ENCODE peak calls at places on chromosomes 6 and 20, in eight cellular contexts. W is pancreas; T is prostate gland; X is fibroblast of lung; B is adrenal gland; Y is CD8-positive, alpha-beta T cell; E is GM23248; D is uterus. S is an unnamed sample.

GRCh38 chr6:501891-502601 is 110.5 kb downstream of the IRF4 start:
- DNase-seq in W (no peak), T (no peak), X (peak; percentile 15), B (no peak), Y (peak; percentile 41), E (no peak), D (no peak), S (no peak)

GRCh38 chr20:8764289-8764962 is 304.5 kb upstream of the PLCB4 start:
- DNase-seq in W (no peak), T (peak; percentile 55), X (peak; percentile 19), B (no peak), Y (no peak), E (peak; percentile 30), D (no peak), S (no peak)

GRCh38 chr20:9301129-9302072 is 213.0 kb upstream of the LAMP5 start:
- DNase-seq in W (no peak), T (peak; percentile 77), X (peak; percentile 90), B (no peak), Y (no peak), E (peak; percentile 50), D (no peak), S (no peak)

GRCh38 chr6:134447423-134447822 is 129.5 kb upstream of the SGK1 start:
- DNase-seq in W (no peak), T (peak; percentile 69), X (peak; percentile 77), B (no peak), Y (no peak), E (peak; percentile 57), D (no peak), S (no peak)

GRCh38 chr6:77462359-77463307 is 658 bp downstream of the HTR1B start:
- DNase-seq in W (no peak), T (no peak), X (no peak), B (no peak), Y (no peak), E (no peak), D (no peak), S (peak; percentile 87)

GRCh38 chr20:63253438-63254236 is 626 bp downstream of the NKAIN4 start:
- DNase-seq in W (no peak), T (no peak), X (no peak), B (no peak), Y (no peak), E (peak; percentile 36), D (no peak), S (peak; percentile 79)

GRCh38 chr6:26122402-26122792 is 35.2 kb downstream of the HFE start:
- DNase-seq in W (no peak), T (peak; percentile 38), X (no peak), B (no peak), Y (no peak), E (peak; percentile 46), D (no peak), S (peak; percentile 79)

GRCh38 chr20:57545927-57546662 is 14.8 kb upstream of the PCK1 start:
- DNase-seq in W (no peak), T (no peak), X (no peak), B (no peak), Y (no peak), E (no peak), D (no peak), S (peak; percentile 49)

GRCh38 chr6:48560408-48560807 is 449.4 kb upstream of the PTCHD4 start:
- DNase-seq in W (no peak), T (no peak), X (peak; percentile 36), B (no peak), Y (no peak), E (peak; percentile 10), D (no peak), S (no peak)

GRCh38 chr6:71733970-71734899 is 152.1 kb upstream of the RIMS1 start:
- DNase-seq in W (no peak), T (no peak), X (peak; percentile 4), B (no peak), Y (no peak), E (peak; percentile 36), D (no peak), S (no peak)

GRCh38 chr6:131946992-131947955 is 3.9 kb downstream of the CCN2 start:
- DNase-seq in W (no peak), T (no peak), X (peak; percentile 78), B (no peak), Y (no peak), E (peak; percentile 76), D (no peak), S (no peak)

GRCh38 chr6:142929751-142930358 is 15.1 kb downstream of the HIVEP2 start:
- DNase-seq in W (no peak), T (no peak), X (no peak), B (no peak), Y (no peak), E (peak; percentile 75), D (no peak), S (no peak)

GRCh38 chr6:90088009-90088408 is 193.7 kb downstream of the GJA10 start:
- DNase-seq in W (no peak), T (no peak), X (peak; percentile 91), B (no peak), Y (no peak), E (peak; percentile 78), D (no peak), S (no peak)

GRCh38 chr20:37365760-37366638 is 20.1 kb downstream of the SRC start:
- DNase-seq in W (no peak), T (no peak), X (no peak), B (peak; percentile 8), Y (no peak), E (no peak), D (no peak), S (no peak)

GRCh38 chr20:57370316-57370715 is 19.3 kb downstream of the RAE1 start:
- DNase-seq in W (no peak), T (no peak), X (no peak), B (no peak), Y (no peak), E (no peak), D (no peak), S (no peak)

GRCh38 chr6:29739136-29739881 is 16.1 kb downstream of the HLA-F start:
- DNase-seq in W (no peak), T (no peak), X (peak; percentile 12), B (peak; percentile 37), Y (no peak), E (no peak), D (no peak), S (no peak)

GRCh38 chr6:30682181-30683117 is 4.0 kb downstream of the PPP1R18 start:
- DNase-seq in W (peak; percentile 45), T (no peak), X (peak; percentile 94), B (peak; percentile 89), Y (peak; percentile 91), E (peak; percentile 93), D (peak; percentile 79), S (peak; percentile 71)

GRCh38 chr6:54072708-54073313 is 38.4 kb upstream of the MLIP start:
- DNase-seq in W (no peak), T (no peak), X (no peak), B (no peak), Y (no peak), E (no peak), D (no peak), S (peak; percentile 54)

GRCh38 chr6:41371992-41372525 is 36.7 kb downstream of the NCR2 start:
- DNase-seq in W (no peak), T (no peak), X (peak; percentile 15), B (peak; percentile 49), Y (no peak), E (peak; percentile 44), D (peak; percentile 27), S (peak; percentile 78)

GRCh38 chr20:50735813-50736212 is 4.4 kb downstream of the PARD6B start:
- DNase-seq in W (no peak), T (no peak), X (no peak), B (no peak), Y (no peak), E (peak; percentile 19), D (no peak), S (no peak)

GRCh38 chr20:17963114-17963897 is 5.3 kb downstream of the SNX5 start:
- DNase-seq in W (no peak), T (no peak), X (no peak), B (no peak), Y (no peak), E (no peak), D (no peak), S (no peak)

GRCh38 chr20:17964632-17965031 is 4.0 kb downstream of the SNX5 start:
- DNase-seq in W (no peak), T (no peak), X (no peak), B (no peak), Y (no peak), E (no peak), D (no peak), S (no peak)

GRCh38 chr20:17964073-17964472 is 4.5 kb downstream of the SNX5 start:
- DNase-seq in W (no peak), T (no peak), X (no peak), B (no peak), Y (no peak), E (no peak), D (no peak), S (no peak)

GRCh38 chr20:17966432-17967312 is 1.9 kb downstream of the SNX5 start:
- DNase-seq in W (no peak), T (no peak), X (peak; percentile 63), B (no peak), Y (no peak), E (peak; percentile 74), D (no peak), S (no peak)

GRCh38 chr20:17965042-17965697 is 3.4 kb downstream of the SNX5 start:
- DNase-seq in W (no peak), T (no peak), X (peak; percentile 35), B (no peak), Y (no peak), E (no peak), D (no peak), S (no peak)
- H3K36me3 ChIP-seq in W (no peaks in the 10 kb centered on the region), T (no peaks in the 10 kb centered on the region), X (no peaks in the 10 kb centered on the region), B (no peaks in the 10 kb centered on the region), Y (no peaks in the 10 kb centered on the region), E (no peaks in the 10 kb centered on the region), D (no peaks in the 10 kb centered on the region), S (peaks cover 46% of the 10 kb centered on the region)

GRCh38 chr20:58907481-58908137 is 55.1 kb downstream of the GNAS start:
- DNase-seq in W (peak; percentile 87), T (peak; percentile 78), X (peak; percentile 100), B (peak; percentile 97), Y (peak; percentile 55), E (peak; percentile 100), D (peak; percentile 85), S (no peak)
- H3K36me3 ChIP-seq in W (peaks cover 9% of the 10 kb centered on the region), T (peaks cover 18% of the 10 kb centered on the region), X (peaks cover 26% of the 10 kb centered on the region), B (no peaks in the 10 kb centered on the region), Y (peaks cover 62% of the 10 kb centered on the region), E (peaks cover 84% of the 10 kb centered on the region), D (no peaks in the 10 kb centered on the region), S (peaks cover 90% of the 10 kb centered on the region)

GRCh38 chr6:157539421-157539822 is 158.4 kb downstream of the ZDHHC14 start:
- DNase-seq in W (no peak), T (no peak), X (no peak), B (no peak), Y (no peak), E (no peak), D (no peak), S (peak; percentile 30)
- H3K36me3 ChIP-seq in W (no peaks in the 10 kb centered on the region), T (no peaks in the 10 kb centered on the region), X (no peaks in the 10 kb centered on the region), B (no peaks in the 10 kb centered on the region), Y (no peaks in the 10 kb centered on the region), E (no peaks in the 10 kb centered on the region), D (no peaks in the 10 kb centered on the region), S (no peaks in the 10 kb centered on the region)

DNA sequence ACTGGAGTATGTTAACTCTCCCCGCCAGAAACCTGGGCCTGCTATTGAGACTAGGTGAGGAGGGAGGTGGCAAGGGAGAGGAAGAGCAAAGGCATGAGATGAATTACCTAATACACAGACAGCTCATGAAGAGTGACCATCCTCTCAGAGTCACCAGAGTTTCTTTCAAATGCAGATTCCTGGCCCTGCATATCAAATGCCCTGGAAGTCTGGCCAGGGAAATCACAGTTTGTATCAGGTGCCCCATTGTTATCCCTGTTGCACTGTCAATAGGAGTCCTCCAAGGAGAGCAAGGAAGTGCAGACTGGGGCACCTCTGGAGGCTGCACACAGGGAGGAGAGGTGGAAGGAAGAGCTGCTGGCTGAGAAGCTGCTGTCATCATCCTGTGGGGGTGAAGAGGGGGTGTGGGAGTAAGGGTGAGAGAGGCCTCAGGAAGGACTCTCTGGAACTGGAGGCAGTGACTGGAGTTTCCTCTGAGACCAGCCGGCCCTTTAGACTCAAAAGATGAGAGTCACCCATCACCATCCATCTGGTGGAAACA is 267.9 kb downstream of the UST start:
- DNase-seq in W (no peak), T (no peak), X (no peak), B (no peak), Y (no peak), E (peak; percentile 81), D (no peak), S (peak; percentile 89)
- H3K36me3 ChIP-seq in W (no peaks in the 10 kb centered on the region), T (no peaks in the 10 kb centered on the region), X (no peaks in the 10 kb centered on the region), B (no peaks in the 10 kb centered on the region), Y (no peaks in the 10 kb centered on the region), E (no peaks in the 10 kb centered on the region), D (no peaks in the 10 kb centered on the region), S (no peaks in the 10 kb centered on the region)

S was measured in endodermal cell.